ENCODE peak calls at places on chromosome 14, in five cellular contexts. One of them, this sample, is unnamed.

GRCh38 chr14:70472253-70473159 is 20.5 kb downstream of the ADAM21 start:
- DNase-seq in gastrocnemius medialis: no peak
- DNase-seq in glutamatergic neuron: no peak
- DNase-seq in stomach: no peak
- DNase-seq in GM13976: peak
- DNase-seq in this sample: no peak

GRCh38 chr14:70981005-70981952 is 74.0 kb downstream of the PCNX1 start:
- DNase-seq in gastrocnemius medialis: no peak
- DNase-seq in glutamatergic neuron: no peak
- DNase-seq in stomach: no peak
- DNase-seq in GM13976: no peak
- DNase-seq in this sample: no peak

GRCh38 chr14:34629344-34629656 is 648 bp downstream of the SNX6 start:
- DNase-seq in gastrocnemius medialis: no peak
- DNase-seq in glutamatergic neuron: no peak
- DNase-seq in stomach: no peak
- DNase-seq in GM13976: no peak
- DNase-seq in this sample: no peak

GRCh38 chr14:100849432-100849831 is 23.5 kb downstream of the MEG3 start:
- DNase-seq in gastrocnemius medialis: no peak
- DNase-seq in glutamatergic neuron: no peak
- DNase-seq in stomach: no peak
- DNase-seq in GM13976: no peak
- DNase-seq in this sample: no peak

GRCh38 chr14:34034447-34035176 is 83.7 kb upstream of the EGLN3 start:
- DNase-seq in gastrocnemius medialis: no peak
- DNase-seq in glutamatergic neuron: no peak
- DNase-seq in stomach: no peak
- DNase-seq in GM13976: no peak
- DNase-seq in this sample: no peak

GRCh38 chr14:24066490-24067132 is 4.8 kb upstream of the CPNE6 start:
- DNase-seq in gastrocnemius medialis: no peak
- DNase-seq in glutamatergic neuron: no peak
- DNase-seq in stomach: no peak
- DNase-seq in GM13976: no peak
- DNase-seq in this sample: no peak

GRCh38 chr14:70642313-70643235 is 858 bp downstream of the TTC9 start:
- DNase-seq in gastrocnemius medialis: no peak
- DNase-seq in glutamatergic neuron: peak
- DNase-seq in stomach: no peak
- DNase-seq in GM13976: peak
- DNase-seq in this sample: peak

GRCh38 chr14:30993071-30993470 is 32.4 kb upstream of the AP4S1 start:
- DNase-seq in gastrocnemius medialis: no peak
- DNase-seq in glutamatergic neuron: no peak
- DNase-seq in stomach: no peak
- DNase-seq in GM13976: no peak
- DNase-seq in this sample: no peak

GRCh38 chr14:33671556-33671955 is 279.3 kb downstream of the EGLN3 start:
- DNase-seq in gastrocnemius medialis: no peak
- DNase-seq in glutamatergic neuron: no peak
- DNase-seq in stomach: no peak
- DNase-seq in GM13976: no peak
- DNase-seq in this sample: no peak

GRCh38 chr14:74400919-74401503 is 25.0 kb downstream of the SYNDIG1L start:
- DNase-seq in gastrocnemius medialis: no peak
- DNase-seq in glutamatergic neuron: no peak
- DNase-seq in stomach: no peak
- DNase-seq in GM13976: no peak
- DNase-seq in this sample: peak

GRCh38 chr14:75022655-75023054 is 19.9 kb downstream of the EIF2B2 start:
- DNase-seq in gastrocnemius medialis: no peak
- DNase-seq in glutamatergic neuron: peak
- DNase-seq in stomach: no peak
- DNase-seq in GM13976: no peak
- DNase-seq in this sample: peak

GRCh38 chr14:24282736-24283135 is 11.3 kb upstream of the RABGGTA start:
- DNase-seq in gastrocnemius medialis: no peak
- DNase-seq in glutamatergic neuron: no peak
- DNase-seq in stomach: no peak
- DNase-seq in GM13976: no peak
- DNase-seq in this sample: no peak

GRCh38 chr14:30569216-30569902 is 10.4 kb downstream of the G2E3 start:
- DNase-seq in gastrocnemius medialis: no peak
- DNase-seq in glutamatergic neuron: no peak
- DNase-seq in stomach: no peak
- DNase-seq in GM13976: no peak
- DNase-seq in this sample: no peak

GRCh38 chr14:100469632-100470522 is 117.3 kb downstream of the BEGAIN start:
- DNase-seq in gastrocnemius medialis: no peak
- DNase-seq in glutamatergic neuron: no peak
- DNase-seq in stomach: no peak
- DNase-seq in GM13976: no peak
- DNase-seq in this sample: peak

GRCh38 chr14:65574611-65575010 is 162.1 kb downstream of the FUT8 start:
- DNase-seq in gastrocnemius medialis: no peak
- DNase-seq in glutamatergic neuron: no peak
- DNase-seq in stomach: no peak
- DNase-seq in GM13976: no peak
- DNase-seq in this sample: no peak

GRCh38 chr14:38496092-38496491 is 240.2 kb upstream of the CLEC14A start:
- DNase-seq in gastrocnemius medialis: no peak
- DNase-seq in glutamatergic neuron: no peak
- DNase-seq in stomach: no peak
- DNase-seq in GM13976: no peak
- DNase-seq in this sample: no peak

GRCh38 chr14:104948736-104949031 is 24.0 kb downstream of the PLD4 start:
- DNase-seq in gastrocnemius medialis: no peak
- DNase-seq in glutamatergic neuron: peak
- DNase-seq in stomach: no peak
- DNase-seq in GM13976: no peak
- DNase-seq in this sample: no peak

GRCh38 chr14:96958057-96958456 is 160.9 kb downstream of the VRK1 start:
- DNase-seq in gastrocnemius medialis: no peak
- DNase-seq in glutamatergic neuron: no peak
- DNase-seq in stomach: no peak
- DNase-seq in GM13976: no peak
- DNase-seq in this sample: no peak

GRCh38 chr14:24253936-24254335 is 9.0 kb downstream of the TGM1 start:
- DNase-seq in gastrocnemius medialis: no peak
- DNase-seq in glutamatergic neuron: no peak
- DNase-seq in stomach: no peak
- DNase-seq in GM13976: no peak
- DNase-seq in this sample: no peak

GRCh38 chr14:53249059-53249458 is 95.9 kb upstream of the DDHD1 start:
- DNase-seq in gastrocnemius medialis: no peak
- DNase-seq in glutamatergic neuron: no peak
- DNase-seq in stomach: no peak
- DNase-seq in GM13976: no peak
- DNase-seq in this sample: no peak

GRCh38 chr14:30519961-30520360 is 39.0 kb upstream of the G2E3 start:
- DNase-seq in gastrocnemius medialis: no peak
- DNase-seq in glutamatergic neuron: no peak
- DNase-seq in stomach: no peak
- DNase-seq in GM13976: no peak
- DNase-seq in this sample: no peak

GRCh38 chr14:55777867-55778266 is 197.9 kb downstream of the KTN1 start:
- DNase-seq in gastrocnemius medialis: no peak
- DNase-seq in glutamatergic neuron: no peak
- DNase-seq in stomach: no peak
- DNase-seq in GM13976: no peak
- DNase-seq in this sample: no peak

GRCh38 chr14:95526483-95527391 is 8.1 kb upstream of the GLRX5 start:
- DNase-seq in gastrocnemius medialis: no peak
- DNase-seq in glutamatergic neuron: no peak
- DNase-seq in stomach: no peak
- DNase-seq in GM13976: no peak
- DNase-seq in this sample: no peak

GRCh38 chr14:36818212-36818611 is 156.6 kb downstream of the PAX9 start:
- DNase-seq in gastrocnemius medialis: no peak
- DNase-seq in glutamatergic neuron: no peak
- DNase-seq in stomach: no peak
- DNase-seq in GM13976: no peak
- DNase-seq in this sample: no peak

GRCh38 chr14:61894452-61895077 is 132.3 kb downstream of the SNAPC1 start:
- DNase-seq in gastrocnemius medialis: no peak
- DNase-seq in glutamatergic neuron: peak
- DNase-seq in stomach: peak
- DNase-seq in GM13976: peak
- DNase-seq in this sample: peak

GRCh38 chr14:97833291-97833690 is 1036.1 kb downstream of the VRK1 start:
- DNase-seq in gastrocnemius medialis: no peak
- DNase-seq in glutamatergic neuron: no peak
- DNase-seq in stomach: no peak
- DNase-seq in GM13976: no peak
- DNase-seq in this sample: no peak

GRCh38 chr14:97458302-97459137 is 661.3 kb downstream of the VRK1 start:
- DNase-seq in gastrocnemius medialis: no peak
- DNase-seq in glutamatergic neuron: no peak
- DNase-seq in stomach: peak
- DNase-seq in GM13976: peak
- DNase-seq in this sample: peak

GRCh38 chr14:32564591-32564990 is 235.5 kb downstream of the AKAP6 start:
- DNase-seq in gastrocnemius medialis: no peak
- DNase-seq in glutamatergic neuron: no peak
- DNase-seq in stomach: no peak
- DNase-seq in GM13976: no peak
- DNase-seq in this sample: no peak

GRCh38 chr14:24051789-24052655 is at the start of gene CARMIL3:
- DNase-seq in gastrocnemius medialis: no peak
- DNase-seq in glutamatergic neuron: peak
- DNase-seq in stomach: peak
- DNase-seq in GM13976: peak
- DNase-seq in this sample: peak

GRCh38 chr14:26394114-26394855 is 203.5 kb downstream of the NOVA1 start:
- DNase-seq in gastrocnemius medialis: no peak
- DNase-seq in glutamatergic neuron: no peak
- DNase-seq in stomach: peak
- DNase-seq in GM13976: no peak
- DNase-seq in this sample: no peak
- TF ChIP-seq CTCF in gastrocnemius medialis: no peak
- TF ChIP-seq CTCF in glutamatergic neuron: no peak
- TF ChIP-seq CTCF in stomach: no peak
- TF ChIP-seq CTCF in GM13976: no peak
- TF ChIP-seq CTCF in this sample: no peak

DNA sequence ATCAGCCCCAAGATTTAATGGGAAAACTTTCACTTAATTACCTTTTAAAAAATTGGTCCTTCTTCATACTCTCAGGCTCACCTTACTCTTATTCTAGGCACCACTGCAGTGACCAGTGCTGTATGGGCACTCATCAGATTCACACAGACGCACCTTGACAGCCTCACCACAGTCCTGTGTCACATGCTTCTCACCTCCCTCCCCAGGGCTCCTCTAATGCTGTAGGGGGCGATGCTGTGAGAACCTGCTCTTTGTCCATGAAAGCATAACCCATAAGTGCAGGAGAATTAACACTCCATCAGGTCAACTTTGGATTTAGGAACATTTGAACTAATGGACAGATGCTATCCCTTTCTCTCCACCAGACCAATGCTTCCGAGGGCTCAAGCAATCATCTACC is 13.9 kb upstream of the PPP4R3A start:
- DNase-seq in gastrocnemius medialis: no peak
- DNase-seq in glutamatergic neuron: no peak
- DNase-seq in stomach: no peak
- DNase-seq in GM13976: no peak
- DNase-seq in this sample: no peak
- TF ChIP-seq CTCF in gastrocnemius medialis: no peak
- TF ChIP-seq CTCF in glutamatergic neuron: no peak
- TF ChIP-seq CTCF in stomach: no peak
- TF ChIP-seq CTCF in GM13976: no peak
- TF ChIP-seq CTCF in this sample: no peak

GRCh38 chr14:103728721-103729120 is 13.1 kb downstream of the ZFYVE21 start:
- DNase-seq in gastrocnemius medialis: no peak
- DNase-seq in glutamatergic neuron: no peak
- DNase-seq in stomach: peak
- DNase-seq in GM13976: no peak
- DNase-seq in this sample: no peak
- TF ChIP-seq CTCF in gastrocnemius medialis: no peak
- TF ChIP-seq CTCF in glutamatergic neuron: no peak
- TF ChIP-seq CTCF in stomach: no peak
- TF ChIP-seq CTCF in GM13976: no peak
- TF ChIP-seq CTCF in this sample: no peak

GRCh38 chr14:58014778-58015177 is 137.2 kb downstream of the ARMH4 start:
- DNase-seq in gastrocnemius medialis: no peak
- DNase-seq in glutamatergic neuron: no peak
- DNase-seq in stomach: no peak
- DNase-seq in GM13976: no peak
- DNase-seq in this sample: no peak
- TF ChIP-seq CTCF in gastrocnemius medialis: no peak
- TF ChIP-seq CTCF in glutamatergic neuron: no peak
- TF ChIP-seq CTCF in stomach: no peak
- TF ChIP-seq CTCF in GM13976: no peak
- TF ChIP-seq CTCF in this sample: no peak